ENCODE peak calls at places on chromosomes 5 and 9, in seven cellular contexts. N, V, L, A, C, H and B are unnamed samples.

GRCh38 chr5:64690417-64691151 is at the start of gene SHISAL2B:
- DNase-seq in V (no peak), C (no peak), A (no peak), L (peak; percentile 65), N (peak; percentile 6), H (peak; percentile 18), B (no peak)

GRCh38 chr9:2354216-2354615 is 267.4 kb upstream of the VLDLR start:
- DNase-seq in N (no peak), L (no peak), A (no peak), C (no peak), H (no peak), V (no peak), B (no peak)

GRCh38 chr9:121692606-121693505 is 41.4 kb downstream of the DAB2IP start:
- DNase-seq in C (no peak), V (no peak), A (no peak), H (no peak), L (peak; percentile 54), N (no peak), B (no peak)

GRCh38 chr5:138466900-138467710 is 1.8 kb downstream of the EGR1 start:
- DNase-seq in H (peak; percentile 63), N (no peak), A (peak; percentile 19), L (no peak), V (peak; percentile 44), C (no peak), B (no peak)

GRCh38 chr5:37840036-37840909 is at the start of gene GDNF:
- DNase-seq in L (no peak), N (peak; percentile 53), A (no peak), H (no peak), V (no peak), C (no peak), B (no peak)

GRCh38 chr5:53167836-53168235 is 58.3 kb upstream of the MOCS2 start:
- DNase-seq in C (peak; percentile 84), A (no peak), L (no peak), V (no peak), H (no peak), N (peak; percentile 55), B (no peak)

GRCh38 chr9:105046907-105047651 is 119.1 kb upstream of the ABCA1 start:
- DNase-seq in H (no peak), L (no peak), A (no peak), C (no peak), V (no peak), N (no peak), B (no peak)

GRCh38 chr5:172768573-172769323 is 2.2 kb downstream of the DUSP1 start:
- DNase-seq in C (no peak), H (peak; percentile 58), L (no peak), N (peak; percentile 69), V (no peak), A (no peak), B (no peak)

GRCh38 chr5:61301345-61301744 is 30.7 kb upstream of the ZSWIM6 start:
- DNase-seq in L (no peak), H (no peak), V (no peak), N (peak; percentile 76), C (peak; percentile 79), A (no peak), B (no peak)

GRCh38 chr9:13083366-13083765 is 196.1 kb downstream of the MPDZ start:
- DNase-seq in V (no peak), L (no peak), C (no peak), H (no peak), A (no peak), N (no peak), B (no peak)

GRCh38 chr5:55763736-55764420 is 26.0 kb downstream of the DDX4 start:
- DNase-seq in A (no peak), V (no peak), L (no peak), N (no peak), C (no peak), H (no peak), B (no peak)

GRCh38 chr9:108662090-108662875 is 193.5 kb downstream of the ACTL7B start:
- DNase-seq in N (peak; percentile 40), C (no peak), V (no peak), H (no peak), A (no peak), L (no peak), B (no peak)

GRCh38 chr9:4126184-4126865 is 173.5 kb downstream of the GLIS3 start:
- DNase-seq in A (no peak), N (peak; percentile 73), V (no peak), H (no peak), L (no peak), C (no peak), B (peak; percentile 65)

GRCh38 chr5:69493235-69493925 is 790 bp downstream of the OCLN start:
- DNase-seq in L (peak; percentile 45), C (no peak), N (peak; percentile 16), A (no peak), V (no peak), H (peak; percentile 38), B (no peak)

GRCh38 chr5:159182691-159183090 is 26.7 kb downstream of the RNF145 start:
- DNase-seq in L (no peak), A (no peak), H (no peak), V (no peak), N (no peak), C (no peak), B (no peak)

GRCh38 chr5:134458234-134458633 is 46.6 kb upstream of the CDKN2AIPNL start:
- DNase-seq in A (no peak), V (no peak), H (no peak), N (peak; percentile 45), C (peak; percentile 72), L (no peak), B (no peak)

GRCh38 chr5:180128671-180129261 is 57.2 kb upstream of the RNF130 start:
- DNase-seq in N (no peak), C (no peak), L (no peak), A (no peak), H (no peak), V (no peak), B (no peak)

GRCh38 chr5:77101298-77101697 is 14.2 kb upstream of the ZBED3 start:
- DNase-seq in L (no peak), H (no peak), N (peak; percentile 85), V (no peak), C (peak; percentile 50), A (no peak), B (no peak)

GRCh38 chr5:74947961-74948613 is 81.9 kb upstream of the FAM169A start:
- DNase-seq in V (no peak), L (no peak), A (no peak), C (no peak), H (no peak), N (peak; percentile 12), B (no peak)